ENCODE peak calls at places on chromosomes 5 and 9, in seven cellular contexts. Q is K562, I is H1, C is HepG2, W is GM12878, K is GM12892, U is SK-N-SH. A is an unnamed sample.

GRCh38 chr9:37104183-37104889 is 16.0 kb upstream of the ZCCHC7 start:
- DNase-seq in Q (peak; percentile 27), I (no peak), C (no peak), W (no peak), K (no peak), U (no peak), A (no peak)

GRCh38 chr9:87569008-87569908 is 71.6 kb downstream of the DAPK1 start:
- DNase-seq in Q (no peak), I (no peak), C (peak; percentile 91), W (no peak), K (no peak), U (peak; percentile 82), A (no peak)

GRCh38 chr9:114276908-114277821 is 45.7 kb upstream of the ORM1 start:
- DNase-seq in Q (no peak), I (peak; percentile 37), C (no peak), W (no peak), K (no peak), U (no peak), A (no peak)

GRCh38 chr5:173029499-173029921 is 26.6 kb upstream of the CREBRF start:
- DNase-seq in Q (peak; percentile 58), I (no peak), C (no peak), W (no peak), K (no peak), U (no peak), A (no peak)

GRCh38 chr9:6214451-6214850 is 1.2 kb upstream of the IL33 start:
- DNase-seq in Q (no peak), I (no peak), C (no peak), W (no peak), K (no peak), U (no peak), A (no peak)

GRCh38 chr9:15160673-15161072 is 146.3 kb downstream of the TTC39B start:
- DNase-seq in Q (no peak), I (no peak), C (no peak), W (no peak), K (no peak), U (no peak), A (no peak)

GRCh38 chr9:111949919-111950318 is 53.3 kb downstream of the UGCG start:
- DNase-seq in Q (no peak), I (no peak), C (no peak), W (no peak), K (no peak), U (no peak), A (no peak)

GRCh38 chr5:112689510-112689909 is 48.2 kb upstream of the APC start:
- DNase-seq in Q (peak; percentile 35), I (no peak), C (no peak), W (no peak), K (no peak), U (no peak), A (no peak)

GRCh38 chr5:125874057-125874456 is 549.2 kb upstream of the GRAMD2B start:
- DNase-seq in Q (no peak), I (no peak), C (no peak), W (no peak), K (no peak), U (no peak), A (no peak)

GRCh38 chr5:91281409-91281808 is 101.7 kb downstream of the ARRDC3 start:
- DNase-seq in Q (peak; percentile 17), I (no peak), C (no peak), W (no peak), K (no peak), U (no peak), A (no peak)

DNA sequence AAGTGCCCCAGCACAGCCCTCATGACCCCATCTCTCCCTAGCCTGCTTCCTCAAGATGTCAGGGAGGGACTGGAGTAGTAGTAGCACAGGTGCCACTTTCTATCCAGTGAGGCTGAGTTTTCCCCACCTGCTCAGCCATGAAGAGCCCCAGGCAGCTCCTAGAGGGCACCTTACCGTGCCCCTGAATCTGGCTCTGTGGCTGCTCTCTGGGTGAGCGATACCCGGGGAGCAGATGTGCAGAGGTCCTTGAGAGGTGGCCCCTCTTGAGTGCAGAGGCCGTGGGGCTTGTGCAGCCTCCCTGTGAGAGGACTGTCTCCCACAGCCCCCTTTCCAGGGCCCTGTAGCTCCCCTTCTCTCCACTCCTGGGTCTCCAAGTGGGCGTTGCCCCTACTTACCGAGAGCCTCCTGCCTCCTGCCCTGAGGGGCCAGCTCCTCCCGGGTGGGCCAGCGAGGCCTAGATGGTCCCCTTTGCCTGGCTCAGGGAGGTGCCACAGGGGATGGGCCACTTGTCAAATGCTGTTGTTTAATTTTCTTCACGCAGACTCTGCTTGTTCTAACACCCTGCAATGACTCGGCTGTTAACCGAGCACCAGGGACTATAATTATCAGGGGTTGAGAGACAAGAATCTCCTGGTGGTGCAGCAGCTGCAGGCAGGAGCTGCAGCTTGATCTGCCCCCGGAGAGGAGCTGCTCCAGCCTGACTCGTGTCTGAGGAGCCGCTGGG is 29.6 kb upstream of the PITX1 start:
- DNase-seq in Q (peak; percentile 43), I (no peak), C (no peak), W (no peak), K (no peak), U (no peak), A (no peak)
- TF ChIP-seq TAF1 in Q (no peak), I (no peak), C (no peak), W (no peak), K (no peak), U (no peak), A (no peak)

DNA sequence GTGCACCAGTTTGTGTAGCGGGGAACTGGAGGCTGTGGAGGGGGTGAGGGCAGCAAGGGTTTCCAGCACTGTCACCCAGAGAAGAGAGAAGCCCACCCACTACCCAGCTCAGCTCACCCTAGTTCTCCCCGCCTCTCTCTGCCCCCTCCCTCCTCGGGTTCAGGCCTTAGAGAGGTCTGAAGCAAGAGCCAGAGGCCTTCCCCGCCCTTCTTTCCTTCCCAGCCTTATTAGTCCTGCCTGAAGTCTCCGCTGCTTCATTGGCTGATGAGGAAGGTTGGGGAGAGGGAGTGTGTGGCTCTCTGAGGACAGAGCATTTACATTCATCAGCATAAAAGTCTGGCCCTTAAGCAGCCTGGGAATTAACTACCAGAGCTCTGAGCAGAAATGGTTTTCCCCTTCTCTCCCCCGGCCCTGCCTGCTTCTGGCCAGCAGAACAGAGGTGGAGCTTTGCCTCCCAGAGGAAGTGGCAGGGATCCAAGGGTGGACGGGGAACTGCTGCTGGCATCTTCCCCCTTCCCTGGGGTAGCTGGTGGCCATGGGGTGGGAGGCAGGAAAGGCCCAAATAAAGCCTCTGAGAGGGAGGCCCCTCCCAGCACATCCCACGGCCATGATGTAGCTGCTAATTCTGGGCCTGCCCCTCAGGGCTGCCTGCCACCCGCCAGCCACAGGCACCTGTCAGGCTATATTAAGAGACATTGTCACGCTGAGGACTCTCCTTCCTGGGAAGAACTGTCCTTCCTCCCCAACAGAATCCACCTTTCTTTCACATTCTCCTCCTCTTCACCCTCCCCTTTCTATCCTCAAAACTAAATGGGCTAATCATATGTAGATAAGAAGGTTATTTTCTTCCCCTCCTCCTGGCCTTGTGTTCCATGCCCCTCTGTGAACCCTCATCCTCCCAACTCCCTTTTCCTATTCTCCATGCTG is 4.2 kb downstream of the DNAJB5 start:
- DNase-seq in Q (no peak), I (no peak), C (no peak), W (no peak), K (no peak), U (peak; percentile 74), A (no peak)
- TF ChIP-seq TAF1 in Q (no peak), I (peak; percentile 36), C (no peak), W (no peak), K (no peak), U (no peak), A (no peak)

DNA sequence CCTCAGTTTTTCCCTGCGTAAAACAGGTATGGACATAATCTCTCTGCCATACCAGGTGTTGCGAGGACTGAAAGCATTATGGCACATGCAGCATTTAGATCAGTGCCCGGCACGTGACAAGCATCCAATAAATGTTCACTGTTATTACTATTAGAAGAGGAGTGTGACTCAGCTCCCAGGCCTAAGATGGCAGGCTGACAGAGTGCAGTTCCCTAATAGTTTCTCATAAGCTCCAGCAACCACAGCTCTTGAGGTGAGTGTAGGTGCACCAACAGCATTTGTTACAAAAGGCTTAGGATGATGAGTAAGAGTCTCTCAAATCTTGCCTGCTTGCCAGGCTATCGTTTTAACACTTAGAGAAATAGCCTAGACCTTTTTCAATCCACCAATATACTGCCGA is 28.9 kb upstream of the GLIS3 start:
- DNase-seq in Q (no peak), I (no peak), C (no peak), W (no peak), K (no peak), U (no peak), A (no peak)
- TF ChIP-seq TAF1 in Q (no peak), I (no peak), C (no peak), W (no peak), K (no peak), U (no peak), A (no peak)

GRCh38 chr9:131162886-131163285 is 37.5 kb downstream of the NUP214 start:
- DNase-seq in Q (no peak), I (no peak), C (no peak), W (no peak), K (no peak), U (no peak), A (no peak)

GRCh38 chr9:131167146-131167692 is 41.8 kb downstream of the NUP214 start:
- DNase-seq in Q (no peak), I (no peak), C (no peak), W (no peak), K (no peak), U (no peak), A (no peak)

GRCh38 chr9:131165523-131165922 is 40.1 kb downstream of the NUP214 start:
- DNase-seq in Q (no peak), I (no peak), C (no peak), W (no peak), K (no peak), U (no peak), A (no peak)

GRCh38 chr9:131169567-131169966 is 44.2 kb downstream of the NUP214 start:
- DNase-seq in Q (no peak), I (no peak), C (no peak), W (no peak), K (no peak), U (no peak), A (no peak)

GRCh38 chr9:131167936-131168335 is 42.5 kb downstream of the NUP214 start:
- DNase-seq in Q (no peak), I (no peak), C (no peak), W (no peak), K (no peak), U (no peak), A (no peak)
- TF ChIP-seq TAF1 in Q (no peak), I (no peak), C (no peak), W (no peak), K (no peak), U (no peak), A (no peak)

DNA sequence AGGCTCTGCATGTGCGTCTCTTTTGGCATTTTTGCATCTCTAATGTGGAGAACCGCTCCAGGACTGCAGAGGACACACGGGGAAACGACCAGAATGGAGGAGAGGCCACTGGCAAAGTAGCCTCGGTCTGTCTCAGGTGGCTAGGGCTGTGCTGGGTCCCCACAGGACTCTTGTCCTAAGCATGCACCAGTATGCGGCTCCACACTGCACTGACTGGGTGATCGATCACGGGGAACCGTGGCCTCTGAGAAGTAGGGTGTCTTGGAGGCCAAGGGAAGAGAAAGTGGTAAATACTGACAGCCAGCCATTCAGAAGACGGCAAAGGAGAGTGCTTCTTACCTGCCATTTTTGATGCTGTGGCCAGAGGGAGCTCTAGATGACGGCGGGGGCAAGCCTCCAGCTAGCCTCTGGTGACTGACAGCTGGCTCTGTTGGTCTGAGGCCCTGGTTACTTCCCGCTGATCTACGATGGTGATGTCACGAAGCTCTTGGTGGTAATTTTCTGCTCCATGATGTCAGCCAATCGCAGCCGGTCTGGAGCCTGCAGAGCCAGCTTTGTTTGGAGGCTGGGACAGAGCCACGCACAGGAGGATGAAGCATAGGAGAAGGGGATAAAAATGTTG is 40.4 kb upstream of the GADD45G start:
- DNase-seq in Q (peak; percentile 32), I (peak; percentile 68), C (peak; percentile 50), W (no peak), K (peak; percentile 46), U (peak; percentile 48), A (peak; percentile 47)
- TF ChIP-seq TAF1 in Q (no peak), I (no peak), C (no peak), W (no peak), K (no peak), U (no peak), A (no peak)